ENCODE peak calls at places on chromosomes 13 and 19, in four cellular contexts. G is tibial artery, X is endodermal cell, W is neural progenitor cell. B is an unnamed sample.

GRCh38 chr13:82800391-82800790 is 1081.9 kb downstream of the SLITRK1 start:
- DNase-seq in W (no peak), G (no peak), X (no peak), B (no peak)

GRCh38 chr13:102033719-102034446 is 368.0 kb downstream of the FGF14 start:
- DNase-seq in X (no peak), G (no peak), W (peak; percentile 56), B (no peak)

GRCh38 chr13:47853236-47853635 is 147.8 kb downstream of the SUCLA2 start:
- DNase-seq in W (no peak), G (no peak), X (no peak), B (no peak)

GRCh38 chr13:40910324-40911050 is 108.6 kb downstream of the ELF1 start:
- DNase-seq in W (no peak), G (no peak), X (no peak), B (no peak)

GRCh38 chr13:23428183-23428528 is 5.3 kb downstream of the SACS start:
- DNase-seq in W (no peak), G (no peak), X (no peak), B (no peak)

GRCh38 chr13:87052731-87053130 is 618.4 kb upstream of the SLITRK5 start:
- DNase-seq in G (no peak), X (no peak), W (no peak), B (no peak)

GRCh38 chr19:36605101-36605838 is at the start of gene ZNF382:
- DNase-seq in G (peak; percentile 51), W (peak; percentile 83), X (peak; percentile 84), B (peak; percentile 54)

GRCh38 chr19:40799558-40800338 is 757 bp downstream of the EGLN2 start:
- DNase-seq in X (no peak), G (no peak), W (peak; percentile 73), B (no peak)

GRCh38 chr13:102974574-102975195 is 91.5 kb downstream of the SLC10A2 start:
- DNase-seq in W (no peak), X (no peak), G (no peak), B (no peak)

GRCh38 chr19:31139871-31140505 is 209.2 kb downstream of the TSHZ3 start:
- DNase-seq in W (no peak), X (no peak), G (no peak), B (no peak)

GRCh38 chr13:95502216-95502615 is 50.3 kb upstream of the CLDN10 start:
- DNase-seq in W (no peak), X (no peak), G (no peak), B (no peak)

GRCh38 chr19:1467512-1468273 is 11.3 kb downstream of the C19orf25 start:
- DNase-seq in G (no peak), W (peak; percentile 66), X (peak; percentile 75), B (no peak)

GRCh38 chr13:27978301-27978968 is 9.3 kb upstream of the CDX2 start:
- DNase-seq in X (peak; percentile 83), G (no peak), W (peak; percentile 61), B (no peak)

GRCh38 chr13:60494296-60494695 is 97.3 kb downstream of the TDRD3 start:
- DNase-seq in W (no peak), X (no peak), G (no peak), B (no peak)

GRCh38 chr13:53123536-53123935 is 94.9 kb downstream of the OLFM4 start:
- DNase-seq in W (no peak), X (no peak), G (no peak), B (no peak)

GRCh38 chr13:98482476-98483444 is 94.1 kb downstream of the STK24 start:
- DNase-seq in W (peak; percentile 45), G (peak; percentile 64), X (peak; percentile 79), B (no peak)

GRCh38 chr13:20814224-20814910 is 40.6 kb upstream of the EEF1AKMT1 start:
- DNase-seq in G (peak; percentile 94), W (no peak), X (no peak), B (peak; percentile 89)

GRCh38 chr19:40395956-40396355 is 6.0 kb upstream of the HIPK4 start:
- DNase-seq in G (no peak), X (no peak), W (no peak), B (no peak)

DNA sequence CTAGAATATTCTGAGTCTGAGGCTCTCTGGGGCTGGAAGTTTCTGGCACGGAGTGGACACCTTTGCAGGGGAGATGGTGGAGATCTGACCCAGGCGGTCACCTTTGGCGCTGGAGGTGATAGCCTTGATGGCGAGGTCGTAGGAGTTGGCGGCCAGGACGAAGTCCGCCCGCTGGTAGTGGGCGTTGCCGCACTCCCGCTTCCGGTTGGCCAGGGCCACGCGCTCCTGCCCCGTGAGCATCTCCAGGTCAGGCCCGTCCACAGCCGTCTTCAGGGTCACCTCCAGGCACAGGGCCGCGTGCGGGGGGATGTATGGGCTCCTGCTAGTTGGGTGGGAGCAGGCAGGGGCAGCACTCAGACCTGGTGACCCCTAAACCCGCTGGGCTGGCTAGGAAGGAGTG is 5.3 kb downstream of the FKBP8 start:
- DNase-seq in X (no peak), W (no peak), G (no peak), B (no peak)
- H3K36me3 ChIP-seq in X (peaks cover 54% of the 10 kb centered on the region), W (no peaks in the 10 kb centered on the region), G (peaks cover 70% of the 10 kb centered on the region), B (no peaks in the 10 kb centered on the region)

GRCh38 chr19:4602915-4603314 is 36.4 kb upstream of the TNFAIP8L1 start:
- DNase-seq in G (no peak), X (no peak), W (no peak), B (no peak)
- H3K36me3 ChIP-seq in G (no peaks in the 10 kb centered on the region), X (no peaks in the 10 kb centered on the region), W (no peaks in the 10 kb centered on the region), B (no peaks in the 10 kb centered on the region)

GRCh38 chr19:5931251-5931650 is 17.2 kb downstream of the CAPS start:
- DNase-seq in X (no peak), G (no peak), W (no peak), B (no peak)

GRCh38 chr19:5929646-5930045 is 15.6 kb downstream of the CAPS start:
- DNase-seq in G (no peak), X (peak; percentile 60), W (no peak), B (no peak)

GRCh38 chr19:5927439-5927821 is 13.4 kb downstream of the CAPS start:
- DNase-seq in G (no peak), W (no peak), X (no peak), B (no peak)

GRCh38 chr19:5926641-5927438 is 12.8 kb downstream of the CAPS start:
- DNase-seq in X (no peak), W (no peak), G (peak; percentile 76), B (peak; percentile 81)

GRCh38 chr19:5929179-5929578 is 15.1 kb downstream of the CAPS start:
- DNase-seq in X (no peak), W (no peak), G (no peak), B (no peak)
- H3K36me3 ChIP-seq in X (peaks cover 88% of the 10 kb centered on the region), W (no peaks in the 10 kb centered on the region), G (peaks cover 69% of the 10 kb centered on the region), B (no peaks in the 10 kb centered on the region)

DNA sequence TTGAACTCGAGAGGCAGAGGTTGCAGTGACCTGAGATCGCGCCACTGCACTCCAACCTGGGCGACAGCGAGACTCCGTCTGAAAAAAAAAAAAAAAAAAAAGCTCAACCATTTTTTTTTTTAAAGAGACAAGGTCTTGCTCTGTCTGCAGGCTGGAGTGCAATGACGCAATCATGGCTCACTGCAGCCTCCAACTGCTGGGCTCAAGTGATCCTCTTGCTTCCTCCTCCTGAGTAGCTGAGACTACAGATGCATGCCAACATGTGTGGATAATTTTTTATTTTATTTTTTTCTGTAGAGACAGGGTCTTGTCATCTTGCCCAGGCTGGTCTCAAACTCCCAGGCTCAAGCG is 10.3 kb downstream of the EHD2 start:
- DNase-seq in W (no peak), X (no peak), G (peak; percentile 82), B (peak; percentile 82)
- H3K36me3 ChIP-seq in W (no peaks in the 10 kb centered on the region), X (no peaks in the 10 kb centered on the region), G (peaks cover 38% of the 10 kb centered on the region), B (no peaks in the 10 kb centered on the region)

DNA sequence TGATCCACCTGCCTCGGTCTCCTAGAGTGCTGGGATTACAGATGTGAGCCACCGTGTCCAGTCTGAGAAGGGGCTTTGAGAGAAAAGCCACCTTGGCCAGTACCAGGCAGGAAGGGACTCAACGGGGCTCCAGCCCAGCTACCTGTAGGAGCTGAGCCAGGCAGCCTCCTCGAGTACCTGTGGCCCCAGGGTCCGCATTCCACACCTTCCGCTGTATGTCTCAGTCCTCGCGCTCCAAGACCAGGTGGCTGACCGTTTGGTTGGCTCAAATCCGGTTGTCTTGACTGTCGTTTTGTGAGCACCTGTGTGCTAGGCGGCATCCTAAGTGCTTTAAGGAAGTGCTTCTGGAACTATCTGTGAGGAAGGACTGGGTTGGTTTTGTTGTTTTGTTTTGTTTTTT is 16.2 kb downstream of the MARK4 start:
- DNase-seq in G (no peak), W (no peak), X (no peak), B (no peak)
- H3K36me3 ChIP-seq in G (peaks cover 59% of the 10 kb centered on the region), W (no peaks in the 10 kb centered on the region), X (peaks cover 42% of the 10 kb centered on the region), B (no peaks in the 10 kb centered on the region)

GRCh38 chr19:4690362-4690761 is 20.2 kb upstream of the MYDGF start:
- DNase-seq in W (no peak), G (no peak), X (no peak), B (no peak)

GRCh38 chr19:4693078-4693350 is 22.9 kb upstream of the MYDGF start:
- DNase-seq in G (no peak), W (no peak), X (no peak), B (no peak)

GRCh38 chr19:4692275-4693077 is 22.3 kb upstream of the MYDGF start:
- DNase-seq in G (no peak), W (no peak), X (no peak), B (no peak)

GRCh38 chr19:4689403-4689802 is 19.3 kb upstream of the MYDGF start:
- DNase-seq in X (no peak), W (no peak), G (no peak), B (no peak)

DNA sequence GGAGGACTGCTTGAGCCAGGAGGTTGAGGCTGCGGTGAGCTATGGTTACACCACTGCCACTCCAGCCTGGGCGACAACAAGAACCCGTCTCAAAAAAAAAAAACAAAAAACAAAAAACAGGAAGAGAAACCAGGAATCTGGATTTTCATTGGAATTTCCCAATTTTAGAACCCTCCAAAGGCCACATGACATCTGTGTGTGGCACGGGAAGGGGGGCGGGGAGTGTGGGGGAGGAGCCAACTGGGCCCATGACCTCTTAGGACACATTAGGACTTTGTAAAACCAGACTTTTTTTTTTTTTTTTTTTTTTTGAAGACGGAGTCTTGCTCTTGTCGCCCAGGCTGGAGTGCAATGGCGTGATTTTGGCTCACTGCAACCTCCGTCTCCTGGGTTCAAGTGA is 21.2 kb upstream of the MYDGF start:
- DNase-seq in W (no peak), X (no peak), G (peak; percentile 47), B (no peak)
- H3K36me3 ChIP-seq in W (no peaks in the 10 kb centered on the region), X (peaks cover 51% of the 10 kb centered on the region), G (peaks cover 94% of the 10 kb centered on the region), B (no peaks in the 10 kb centered on the region)

DNA sequence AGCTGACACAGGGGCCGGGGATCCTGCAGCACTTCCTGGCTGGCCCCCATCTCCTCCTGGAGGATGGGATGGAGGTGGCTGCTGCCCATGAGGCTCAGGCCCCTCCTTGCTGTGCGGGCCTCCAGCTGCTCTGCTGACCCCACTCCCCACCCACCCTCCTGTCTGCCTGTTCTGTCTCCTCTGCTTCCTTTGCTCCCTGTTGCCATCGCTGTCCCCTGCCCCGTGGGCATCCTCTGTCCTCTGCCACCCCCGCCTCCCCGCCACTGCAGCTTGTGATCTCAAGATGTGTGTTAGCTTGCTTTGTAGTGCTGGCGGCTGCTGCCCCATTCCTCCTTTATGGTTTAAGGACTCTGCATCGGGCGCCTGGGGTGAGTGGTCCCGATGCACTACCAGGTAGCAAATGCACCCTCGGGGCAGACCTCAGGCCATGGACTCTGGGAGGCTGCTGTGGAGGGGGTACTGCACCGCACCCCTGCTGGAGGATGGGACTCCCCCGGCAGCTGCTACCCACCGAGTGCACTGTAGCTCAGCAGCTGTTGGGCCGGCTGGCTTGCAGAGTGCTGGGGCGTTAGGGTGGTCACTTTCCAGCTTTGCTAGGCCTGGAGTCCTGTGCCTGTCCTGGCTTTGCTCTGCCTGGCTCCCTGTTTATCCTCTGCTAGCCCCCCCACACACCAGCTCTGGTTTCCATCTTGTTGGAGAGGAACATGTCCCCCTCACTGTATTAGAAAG is 15.8 kb upstream of the C19orf33 start:
- DNase-seq in W (no peak), G (no peak), X (no peak), B (no peak)
- H3K36me3 ChIP-seq in W (no peaks in the 10 kb centered on the region), G (peaks cover 20% of the 10 kb centered on the region), X (peaks cover 76% of the 10 kb centered on the region), B (no peaks in the 10 kb centered on the region)

GRCh38 chr13:110653851-110654250 is 38.5 kb downstream of the NAXD start:
- DNase-seq in W (no peak), X (peak; percentile 41), G (no peak), B (no peak)
- H3K36me3 ChIP-seq in W (peaks cover 11% of the 10 kb centered on the region), X (peaks cover 27% of the 10 kb centered on the region), G (peaks cover 53% of the 10 kb centered on the region), B (no peaks in the 10 kb centered on the region)

B was measured in uterus.